ENCODE peak calls at places on chromosomes 2 and 18, in four cellular contexts. One of them, this sample, is unnamed.
A peak's percentile ranks its signal among the peaks of the same experiment; 100 is the strongest.

GRCh38 chr2:30356061-30356460 is 91.0 kb upstream of the LCLAT1 start:
- DNase-seq in hippocampal formation: no peak
- DNase-seq in left cardiac atrium: no peak
- DNase-seq in ELR: no peak
- DNase-seq in this sample: no peak

GRCh38 chr2:179252439-179252838 is 12.2 kb downstream of the SESTD1 start:
- DNase-seq in left cardiac atrium: no peak
- DNase-seq in hippocampal formation: no peak
- DNase-seq in ELR: no peak
- DNase-seq in this sample: no peak

GRCh38 chr2:166765141-166765540 is 123.1 kb upstream of the XIRP2 start:
- DNase-seq in hippocampal formation: no peak
- DNase-seq in ELR: no peak
- DNase-seq in left cardiac atrium: no peak
- DNase-seq in this sample: no peak

GRCh38 chr18:668263-668662 is 10.8 kb downstream of the TYMS start:
- DNase-seq in hippocampal formation: no peak
- DNase-seq in ELR: no peak
- DNase-seq in left cardiac atrium: no peak
- DNase-seq in this sample: no peak

GRCh38 chr2:152556506-152556905 is 160.8 kb downstream of the PRPF40A start:
- DNase-seq in hippocampal formation: no peak
- DNase-seq in left cardiac atrium: no peak
- DNase-seq in ELR: no peak
- DNase-seq in this sample: no peak

GRCh38 chr2:233940376-233941276 is 23.5 kb downstream of the TRPM8 start:
- DNase-seq in left cardiac atrium: no peak
- DNase-seq in ELR: no peak
- DNase-seq in hippocampal formation: no peak
- DNase-seq in this sample: no peak

GRCh38 chr2:10437806-10438205 is 10.3 kb downstream of the ODC1 start:
- DNase-seq in ELR: no peak
- DNase-seq in hippocampal formation: no peak
- DNase-seq in left cardiac atrium: no peak
- DNase-seq in this sample: no peak

GRCh38 chr18:45197526-45197970 is 417.7 kb upstream of the SLC14A2 start:
- DNase-seq in ELR: peak; percentile 39
- DNase-seq in left cardiac atrium: no peak
- DNase-seq in hippocampal formation: no peak
- DNase-seq in this sample: no peak

GRCh38 chr2:54531558-54531957 is 75.4 kb downstream of the SPTBN1 start:
- DNase-seq in hippocampal formation: no peak
- DNase-seq in ELR: peak; percentile 91
- DNase-seq in left cardiac atrium: no peak
- DNase-seq in this sample: no peak

GRCh38 chr2:20052872-20053281 is 1.4 kb upstream of the LAPTM4A start:
- DNase-seq in left cardiac atrium: peak; percentile 82
- DNase-seq in ELR: peak; percentile 83
- DNase-seq in hippocampal formation: no peak
- DNase-seq in this sample: no peak

GRCh38 chr2:198916548-198916947 is 541.2 kb downstream of the SATB2 start:
- DNase-seq in hippocampal formation: no peak
- DNase-seq in ELR: no peak
- DNase-seq in left cardiac atrium: no peak
- DNase-seq in this sample: no peak

GRCh38 chr18:3985030-3985429 is 470.1 kb downstream of the DLGAP1 start:
- DNase-seq in ELR: peak; percentile 6
- DNase-seq in hippocampal formation: no peak
- DNase-seq in left cardiac atrium: no peak
- DNase-seq in this sample: no peak

GRCh38 chr18:3998698-3999333 is 456.3 kb downstream of the DLGAP1 start:
- DNase-seq in hippocampal formation: peak; percentile 66
- DNase-seq in ELR: peak; percentile 70
- DNase-seq in left cardiac atrium: no peak
- DNase-seq in this sample: no peak

GRCh38 chr18:9787126-9787525 is 79.0 kb downstream of the RAB31 start:
- DNase-seq in ELR: peak; percentile 31
- DNase-seq in hippocampal formation: no peak
- DNase-seq in left cardiac atrium: no peak
- DNase-seq in this sample: no peak

GRCh38 chr2:132496566-132496965 is 80.0 kb downstream of the GPR39 start:
- DNase-seq in ELR: no peak
- DNase-seq in left cardiac atrium: no peak
- DNase-seq in hippocampal formation: no peak
- DNase-seq in this sample: no peak

GRCh38 chr2:85185431-85185940 is 52.3 kb downstream of the TCF7L1 start:
- DNase-seq in ELR: no peak
- DNase-seq in hippocampal formation: no peak
- DNase-seq in left cardiac atrium: no peak
- DNase-seq in this sample: no peak

GRCh38 chr2:238259085-238260020 is 19.5 kb upstream of the HES6 start:
- DNase-seq in ELR: no peak
- DNase-seq in left cardiac atrium: peak; percentile 7
- DNase-seq in hippocampal formation: no peak
- DNase-seq in this sample: no peak

GRCh38 chr2:33215299-33215698 is 261.1 kb upstream of the RASGRP3 start:
- DNase-seq in ELR: peak; percentile 77
- DNase-seq in hippocampal formation: no peak
- DNase-seq in left cardiac atrium: peak; percentile 74
- DNase-seq in this sample: no peak

GRCh38 chr2:201704536-201704935 is 6.1 kb upstream of the MPP4 start:
- DNase-seq in left cardiac atrium: no peak
- DNase-seq in hippocampal formation: no peak
- DNase-seq in ELR: peak; percentile 63
- DNase-seq in this sample: no peak

GRCh38 chr2:181805228-181806038 is 86.1 kb upstream of the ITPRID2 start:
- DNase-seq in ELR: peak; percentile 27
- DNase-seq in hippocampal formation: no peak
- DNase-seq in left cardiac atrium: no peak
- DNase-seq in this sample: peak; percentile 38

GRCh38 chr2:85288244-85288725 is 39.5 kb downstream of the TGOLN2 start:
- DNase-seq in left cardiac atrium: no peak
- DNase-seq in ELR: peak; percentile 81
- DNase-seq in hippocampal formation: no peak
- DNase-seq in this sample: no peak

GRCh38 chr2:178761759-178762371 is 45.4 kb downstream of the TTN start:
- DNase-seq in hippocampal formation: peak; percentile 34
- DNase-seq in ELR: peak; percentile 81
- DNase-seq in left cardiac atrium: no peak
- DNase-seq in this sample: no peak

GRCh38 chr2:64738026-64738425 is 84.3 kb upstream of the SERTAD2 start:
- DNase-seq in hippocampal formation: no peak
- DNase-seq in left cardiac atrium: no peak
- DNase-seq in ELR: no peak
- DNase-seq in this sample: no peak

GRCh38 chr2:132522901-132523300 is 106.3 kb downstream of the GPR39 start:
- DNase-seq in left cardiac atrium: no peak
- DNase-seq in hippocampal formation: no peak
- DNase-seq in ELR: no peak
- DNase-seq in this sample: no peak

GRCh38 chr2:19580830-19581229 is 222.4 kb upstream of the OSR1 start:
- DNase-seq in left cardiac atrium: peak; percentile 25
- DNase-seq in ELR: peak; percentile 30
- DNase-seq in hippocampal formation: no peak
- DNase-seq in this sample: no peak

GRCh38 chr2:11532434-11533055 is 1.3 kb upstream of the GREB1 start:
- DNase-seq in left cardiac atrium: no peak
- DNase-seq in ELR: peak; percentile 52
- DNase-seq in hippocampal formation: no peak
- DNase-seq in this sample: no peak

GRCh38 chr2:121721926-121722325 is 14.7 kb downstream of the NIFK start:
- DNase-seq in ELR: peak; percentile 92
- DNase-seq in hippocampal formation: no peak
- DNase-seq in left cardiac atrium: no peak
- DNase-seq in this sample: no peak

GRCh38 chr2:204550738-204551137 is 5.5 kb downstream of the PARD3B start:
- DNase-seq in left cardiac atrium: no peak
- DNase-seq in hippocampal formation: no peak
- DNase-seq in ELR: peak; percentile 64
- DNase-seq in this sample: no peak

GRCh38 chr2:96389728-96390127 is 54.2 kb downstream of the NCAPH start:
- DNase-seq in hippocampal formation: no peak
- DNase-seq in ELR: no peak
- DNase-seq in left cardiac atrium: no peak
- DNase-seq in this sample: no peak

GRCh38 chr2:46706264-46706983 is 209.2 kb downstream of the MCFD2 start:
- DNase-seq in hippocampal formation: no peak
- DNase-seq in left cardiac atrium: no peak
- DNase-seq in ELR: peak; percentile 67
- DNase-seq in this sample: no peak

GRCh38 chr18:59691046-59691395 is 6.2 kb downstream of the CCBE1 start:
- DNase-seq in ELR: peak; percentile 56
- DNase-seq in hippocampal formation: no peak
- DNase-seq in left cardiac atrium: no peak
- DNase-seq in this sample: no peak

GRCh38 chr2:869357-869871 is 81.2 kb upstream of the SNTG2 start:
- DNase-seq in ELR: no peak
- DNase-seq in hippocampal formation: no peak
- DNase-seq in left cardiac atrium: no peak
- DNase-seq in this sample: no peak

GRCh38 chr18:902179-902718 is 2.4 kb upstream of the ADCYAP1 start:
- DNase-seq in left cardiac atrium: no peak
- DNase-seq in hippocampal formation: no peak
- DNase-seq in ELR: peak; percentile 30
- DNase-seq in this sample: no peak

GRCh38 chr2:239865059-239865639 is 160.0 kb downstream of the NDUFA10 start:
- DNase-seq in left cardiac atrium: no peak
- DNase-seq in ELR: no peak
- DNase-seq in hippocampal formation: no peak
- DNase-seq in this sample: no peak

GRCh38 chr2:237441605-237442004 is 27.6 kb upstream of the COL6A3 start:
- DNase-seq in left cardiac atrium: no peak
- DNase-seq in ELR: peak; percentile 68
- DNase-seq in hippocampal formation: peak; percentile 11
- DNase-seq in this sample: no peak